ENCODE peak calls at places on chromosomes 6 and 20, in five cellular contexts. O is AG09319, V is NCI-H1105 treated with DMSO at 0.1 percent for 48 hours, P is LHCN-M2, Y is M059J. J is an unnamed sample.

GRCh38 chr6:28657367-28657755 is 131.7 kb downstream of the GPX5 start:
- DNase-seq in Y (peak), V (no peak), P (no peak), O (no peak), J (no peak)

GRCh38 chr20:2086177-2086979 is 15.2 kb upstream of the STK35 start:
- DNase-seq in O (no peak), P (peak), Y (peak), V (no peak), J (no peak)

GRCh38 chr20:50303573-50304500 is 113.2 kb downstream of the CEBPB start:
- DNase-seq in O (peak), V (peak), Y (no peak), P (no peak), J (no peak)

GRCh38 chr6:53866231-53866630 is 71.4 kb downstream of the LRRC1 start:
- DNase-seq in P (no peak), Y (peak), V (no peak), O (no peak), J (no peak)

GRCh38 chr6:160419488-160419887 is 71.3 kb downstream of the SLC22A3 start:
- DNase-seq in Y (peak), O (no peak), P (no peak), V (no peak), J (no peak)

GRCh38 chr6:157049126-157049525 is 271.9 kb downstream of the ARID1B start:
- DNase-seq in P (no peak), Y (no peak), O (no peak), V (no peak), J (no peak)

GRCh38 chr20:19817017-19817416 is 59.0 kb downstream of the RIN2 start:
- DNase-seq in Y (peak), V (no peak), P (peak), O (peak), J (no peak)

GRCh38 chr6:150004101-150004782 is 21.1 kb downstream of the RAET1L start:
- DNase-seq in P (no peak), O (no peak), V (peak), Y (no peak), J (peak)

GRCh38 chr6:89400912-89401399 is 11.1 kb downstream of the RRAGD start:
- DNase-seq in V (no peak), P (no peak), Y (no peak), O (no peak), J (no peak)

GRCh38 chr6:21648475-21649050 is 55.0 kb downstream of the SOX4 start:
- DNase-seq in P (no peak), O (no peak), V (no peak), Y (no peak), J (no peak)

GRCh38 chr6:152905551-152906299 is 77.1 kb downstream of the FBXO5 start:
- DNase-seq in P (no peak), Y (no peak), V (no peak), O (no peak), J (no peak)

GRCh38 chr6:131038612-131039344 is 24.3 kb downstream of the EPB41L2 start:
- DNase-seq in Y (no peak), V (no peak), O (no peak), P (no peak), J (no peak)

GRCh38 chr20:41145821-41146620 is 8.7 kb downstream of the PLCG1 start:
- DNase-seq in Y (no peak), O (no peak), P (no peak), V (no peak), J (no peak)

GRCh38 chr6:38080349-38080748 is 260.8 kb downstream of the ZFAND3 start:
- DNase-seq in P (peak), V (no peak), O (no peak), Y (peak), J (no peak)

GRCh38 chr6:128278876-128279275 is 241.5 kb downstream of the PTPRK start:
- DNase-seq in Y (no peak), O (no peak), P (no peak), V (no peak), J (no peak)

GRCh38 chr6:16236648-16237199 is 1.7 kb upstream of the GMPR start:
- DNase-seq in V (peak), O (peak), P (peak), Y (peak), J (no peak)

GRCh38 chr20:17541996-17542395 is 10.8 kb upstream of the BFSP1 start:
- DNase-seq in Y (peak), O (no peak), P (peak), V (no peak), J (no peak)

GRCh38 chr6:80969439-80969838 is 783.0 kb downstream of the TENT5A start:
- DNase-seq in O (no peak), V (no peak), P (peak), Y (peak), J (no peak)

GRCh38 chr6:168413018-168413720 is 27.8 kb upstream of the SMOC2 start:
- DNase-seq in Y (no peak), V (no peak), O (no peak), P (no peak), J (no peak)

GRCh38 chr6:150409576-150410066 is 40.8 kb downstream of the IYD start:
- DNase-seq in Y (no peak), P (no peak), V (peak), O (no peak), J (no peak)

GRCh38 chr6:398558-399078 is 7.1 kb downstream of the IRF4 start:
- DNase-seq in O (no peak), P (no peak), Y (no peak), V (no peak), J (no peak)

GRCh38 chr6:3742426-3743344 is 8.8 kb downstream of the PXDC1 start:
- DNase-seq in O (no peak), P (peak), Y (peak), V (peak), J (peak)

GRCh38 chr6:126947070-126947469 is 171.4 kb upstream of the RSPO3 start:
- DNase-seq in Y (peak), P (peak), O (no peak), V (no peak), J (no peak)

GRCh38 chr6:14095444-14095843 is 22.1 kb upstream of the CD83 start:
- DNase-seq in Y (no peak), V (no peak), P (no peak), O (no peak), J (no peak)

GRCh38 chr6:134049176-134049575 is 3.2 kb downstream of the SLC2A12 start:
- DNase-seq in P (no peak), V (no peak), O (no peak), Y (no peak), J (no peak)

GRCh38 chr6:143361536-143362191 is 88.8 kb downstream of the ADAT2 start:
- DNase-seq in Y (peak), P (no peak), O (no peak), V (no peak), J (no peak)

GRCh38 chr6:66605011-66605410 is 898.0 kb upstream of the EYS start:
- DNase-seq in P (no peak), O (no peak), V (no peak), Y (peak), J (no peak)

GRCh38 chr6:25312703-25313102 is 33.5 kb downstream of the CARMIL1 start:
- DNase-seq in Y (peak), O (no peak), V (no peak), P (peak), J (no peak)

GRCh38 chr6:115358616-115359015 is 702.1 kb downstream of the FRK start:
- DNase-seq in V (peak), O (no peak), P (peak), Y (peak), J (no peak)

GRCh38 chr6:125248136-125248535 is 53.6 kb downstream of the HDDC2 start:
- DNase-seq in O (no peak), P (no peak), Y (no peak), V (no peak), J (no peak)

GRCh38 chr20:22949710-22950109 is 85.4 kb upstream of the SSTR4 start:
- DNase-seq in Y (no peak), O (no peak), V (no peak), P (no peak), J (no peak)

GRCh38 chr20:18091624-18092023 is 33.9 kb upstream of the OVOL2 start:
- DNase-seq in P (no peak), Y (no peak), V (no peak), O (no peak), J (no peak)

GRCh38 chr20:56609321-56609720 is 19.8 kb upstream of the TFAP2C start:
- DNase-seq in V (no peak), Y (no peak), P (no peak), O (no peak), J (no peak)